ENCODE peak calls at places on chromosomes 7 and 10, in six cellular contexts. S is IMR-90, Y is neuronal stem cell, W is H1, L is mesenchymal stem cell, E is trophoblast cell. U is an unnamed sample.
A peak's percentile ranks its signal among the peaks of the same experiment; 100 is the strongest.

GRCh38 chr7:42978496-42978895 is 46.3 kb downstream of the MRPL32 start:
- DNase-seq in S (no peak), Y (no peak), W (no peak), L (peak; percentile 61), E (no peak), U (no peak)

GRCh38 chr10:32938554-32939061 is 19.4 kb downstream of the ITGB1 start:
- DNase-seq in S (no peak), Y (no peak), W (no peak), L (peak; percentile 62), E (no peak), U (peak; percentile 68)

GRCh38 chr10:26557641-26558014 is 119.5 kb downstream of the APBB1IP start:
- DNase-seq in S (no peak), Y (no peak), W (no peak), L (no peak), E (peak; percentile 45), U (no peak)

GRCh38 chr7:92179393-92179924 is 517 bp upstream of the LRRD1 start:
- DNase-seq in S (peak; percentile 1), Y (no peak), W (no peak), L (no peak), E (no peak), U (peak; percentile 27)

GRCh38 chr7:27929127-27929526 is 189.2 kb downstream of the TAX1BP1 start:
- DNase-seq in S (no peak), Y (no peak), W (no peak), L (no peak), E (no peak), U (no peak)

GRCh38 chr7:121163699-121164098 is 165.1 kb upstream of the WNT16 start:
- DNase-seq in S (no peak), Y (no peak), W (no peak), L (no peak), E (no peak), U (no peak)

GRCh38 chr7:151581741-151582140 is 62.0 kb upstream of the RHEB start:
- DNase-seq in S (no peak), Y (no peak), W (no peak), L (no peak), E (no peak), U (no peak)

GRCh38 chr10:58508316-58508715 is 4.4 kb upstream of the BICC1 start:
- DNase-seq in S (peak; percentile 92), Y (no peak), W (no peak), L (peak; percentile 32), E (no peak), U (no peak)

GRCh38 chr10:126783806-126784205 is 113.3 kb upstream of the C10orf90 start:
- DNase-seq in S (no peak), Y (no peak), W (no peak), L (peak; percentile 3), E (peak; percentile 61), U (peak; percentile 11)

GRCh38 chr7:130319541-130319940 is 25.1 kb upstream of the CPA5 start:
- DNase-seq in S (no peak), Y (no peak), W (no peak), L (no peak), E (no peak), U (no peak)

GRCh38 chr7:7183833-7184463 is 1.6 kb downstream of the C1GALT1 start:
- DNase-seq in S (no peak), Y (no peak), W (no peak), L (peak; percentile 14), E (no peak), U (no peak)

GRCh38 chr7:7182156-7183060 is at the start of gene C1GALT1:
- DNase-seq in S (peak; percentile 97), Y (peak; percentile 96), W (peak; percentile 95), L (peak; percentile 98), E (peak; percentile 97), U (peak; percentile 99)

GRCh38 chr7:7185382-7185989 is 3.1 kb downstream of the C1GALT1 start:
- DNase-seq in S (no peak), Y (no peak), W (no peak), L (no peak), E (no peak), U (no peak)

GRCh38 chr7:7181519-7182155 is 707 bp upstream of the C1GALT1 start:
- DNase-seq in S (peak; percentile 28), Y (peak; percentile 24), W (no peak), L (no peak), E (peak; percentile 34), U (peak; percentile 74)

DNA sequence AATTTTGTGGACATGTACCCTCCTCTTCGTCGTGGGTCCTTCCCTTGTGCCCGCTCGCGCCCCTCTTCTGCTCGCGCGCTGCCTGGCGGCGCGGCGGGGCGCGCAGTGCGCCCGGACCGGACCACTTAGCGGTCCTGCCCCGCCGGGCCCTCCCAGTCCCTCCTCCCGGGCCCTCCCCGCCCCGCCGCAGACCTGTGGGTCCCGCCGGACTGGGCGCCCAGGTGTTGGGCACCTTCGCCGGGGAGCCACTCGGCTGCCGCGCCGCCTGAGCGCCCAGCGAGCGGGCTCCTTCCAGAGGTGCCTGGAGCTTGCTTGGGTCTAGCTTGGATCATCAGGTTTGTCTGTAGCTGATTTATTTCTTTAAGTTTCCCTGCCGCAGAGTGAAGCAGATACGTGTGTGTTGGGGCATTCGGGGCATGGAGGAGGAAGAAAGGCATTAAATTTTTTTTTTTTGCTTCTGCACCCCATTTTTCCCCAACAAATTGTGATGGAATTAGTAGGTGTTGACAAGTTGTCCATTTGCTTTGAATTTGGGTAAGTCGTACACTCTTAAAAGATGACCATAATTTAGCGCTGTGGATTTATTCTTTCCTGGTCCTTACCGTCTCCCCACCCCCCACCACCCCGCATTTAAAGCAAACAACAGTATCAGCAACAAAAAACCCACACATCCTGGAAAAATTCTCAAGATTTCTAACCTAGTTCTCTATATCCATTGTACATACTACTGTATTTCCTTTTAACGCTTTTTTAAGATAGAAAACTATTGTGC is 903 bp downstream of the C1GALT1 start:
- DNase-seq in S (no peak), Y (no peak), W (no peak), L (peak; percentile 45), E (peak; percentile 47), U (peak; percentile 56)
- H3K18ac ChIP-seq in S (peak overlapping the region; percentile 25), Y (peak overlapping the region; percentile 91), W (peak overlapping the region; percentile 79), L (peak overlapping the region; percentile 98), E (peak overlapping the region; percentile 94), U (peak overlapping the region; percentile 98)

DNA sequence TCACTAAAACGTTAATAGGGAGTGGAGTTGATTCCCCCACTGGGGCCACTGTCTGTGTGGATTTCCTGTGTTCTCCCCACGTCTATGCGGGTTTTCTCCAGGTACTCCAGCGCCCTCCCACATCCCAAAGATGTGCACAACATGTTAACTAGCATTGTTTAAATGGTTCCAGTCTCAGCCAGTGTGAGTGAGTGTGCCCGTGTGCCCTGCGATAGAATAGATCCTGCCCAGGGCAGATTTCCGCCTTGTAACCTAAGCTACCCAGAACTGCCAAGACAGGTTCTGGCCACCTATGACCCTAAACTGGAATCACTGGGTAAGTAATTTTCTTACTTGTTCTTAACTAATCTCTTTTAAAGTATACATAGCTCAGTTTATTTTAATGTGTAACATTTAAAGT is 58.5 kb downstream of the CCDC6 start:
- DNase-seq in S (no peak), Y (no peak), W (peak; percentile 23), L (no peak), E (no peak), U (peak; percentile 16)
- H3K36me3 ChIP-seq in S (no peaks in the 10 kb centered on the region), Y (no peaks in the 10 kb centered on the region), W (peaks cover 11% of the 10 kb centered on the region), L (peaks cover 76% of the 10 kb centered on the region), E (peaks cover 5% of the 10 kb centered on the region), U (no peaks in the 10 kb centered on the region)

DNA sequence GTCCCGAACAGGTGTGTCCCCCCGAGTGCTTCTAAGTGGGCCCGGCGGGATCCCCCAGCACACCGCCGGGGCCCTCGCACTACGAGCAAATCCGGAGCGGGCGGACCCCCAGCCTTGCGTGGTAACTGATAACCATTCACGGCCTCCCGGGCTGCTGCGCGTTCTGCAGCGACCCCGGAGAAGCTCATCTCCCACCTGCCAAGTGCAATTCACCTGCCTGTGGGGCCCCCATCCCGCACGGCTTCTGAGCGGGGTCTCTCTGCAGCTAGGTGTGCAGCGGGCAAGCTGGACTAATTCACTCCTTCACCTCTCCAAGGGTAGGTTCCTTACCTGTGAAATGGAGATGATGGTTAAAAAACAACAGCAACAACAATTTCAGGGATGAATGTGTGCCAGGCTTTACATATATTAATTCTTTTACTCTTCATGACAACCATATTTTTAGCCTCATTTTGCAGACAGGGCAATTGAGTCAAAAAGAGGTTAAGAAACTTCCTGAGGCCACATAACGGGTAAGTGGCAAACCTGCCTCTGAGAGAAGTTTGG is 557 bp upstream of the PODXL start:
- DNase-seq in S (no peak), Y (no peak), W (no peak), L (no peak), E (no peak), U (peak; percentile 70)
- H3K18ac ChIP-seq in S (no peak overlapping the region), Y (peak overlapping the region; percentile 96), W (peak overlapping the region; percentile 95), L (no peak overlapping the region), E (peak overlapping the region; percentile 48), U (peak overlapping the region; percentile 86)

GRCh38 chr10:3779146-3779707 is 5.8 kb downstream of the KLF6 start:
- DNase-seq in S (peak; percentile 45), Y (no peak), W (no peak), L (peak; percentile 77), E (no peak), U (no peak)

GRCh38 chr10:3778708-3779108 is 6.3 kb downstream of the KLF6 start:
- DNase-seq in S (peak; percentile 12), Y (no peak), W (no peak), L (no peak), E (no peak), U (no peak)

GRCh38 chr10:3781458-3782098 is 3.4 kb downstream of the KLF6 start:
- DNase-seq in S (peak; percentile 55), Y (no peak), W (no peak), L (peak; percentile 76), E (peak; percentile 48), U (peak; percentile 49)

GRCh38 chr10:3780766-3781457 is 4.1 kb downstream of the KLF6 start:
- DNase-seq in S (peak; percentile 14), Y (no peak), W (no peak), L (peak; percentile 61), E (peak; percentile 60), U (peak; percentile 26)

DNA sequence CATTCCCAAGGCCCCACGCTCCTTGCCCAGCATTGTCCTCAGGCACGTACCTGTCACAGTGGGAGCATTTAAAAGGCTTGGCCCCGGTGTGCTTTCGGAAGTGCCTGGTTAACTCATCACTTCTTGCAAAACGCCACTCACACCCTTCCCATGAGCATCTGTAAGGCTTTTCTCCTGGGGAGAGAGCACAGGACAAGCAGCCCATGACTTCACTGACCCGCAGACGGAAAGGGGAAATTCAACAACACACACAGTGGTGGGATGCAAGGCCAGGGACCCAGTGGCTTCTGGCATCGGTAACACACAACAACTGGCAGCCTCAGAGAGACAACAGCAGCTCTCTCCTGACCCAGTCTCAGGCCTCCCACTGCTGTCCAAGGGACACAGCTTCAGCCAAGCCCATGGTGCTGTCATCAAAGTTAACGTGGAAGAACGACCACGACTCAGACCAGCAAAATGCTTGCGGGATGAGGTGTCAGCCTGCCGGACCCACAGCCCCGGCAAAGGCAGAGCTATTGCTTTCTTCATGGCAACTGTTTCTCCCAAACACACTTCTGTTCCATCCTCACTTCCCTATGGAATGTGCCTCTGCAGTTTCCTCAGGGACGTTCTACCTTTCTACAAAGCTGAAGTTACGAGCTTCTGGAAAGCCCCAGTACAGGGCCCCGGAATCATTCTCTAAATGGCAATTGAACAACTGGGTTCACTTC is 4.8 kb downstream of the KLF6 start:
- DNase-seq in S (peak; percentile 71), Y (no peak), W (no peak), L (peak; percentile 76), E (peak; percentile 73), U (peak; percentile 72)
- H3K36me3 ChIP-seq in S (peaks cover 56% of the 10 kb centered on the region), Y (peaks cover 31% of the 10 kb centered on the region), W (peaks cover 47% of the 10 kb centered on the region), L (peaks cover 86% of the 10 kb centered on the region), E (peaks cover 43% of the 10 kb centered on the region), U (peaks cover 37% of the 10 kb centered on the region)

GRCh38 chr7:157983442-157984137 is 604.0 kb downstream of the PTPRN2 start:
- DNase-seq in S (no peak), Y (no peak), W (no peak), L (no peak), E (no peak), U (no peak)
- H3K18ac ChIP-seq in S (no peak overlapping the region), Y (peak overlapping the region; percentile 69), W (no peak overlapping the region), L (no peak overlapping the region), E (no peak overlapping the region), U (no peak overlapping the region)

GRCh38 chr10:123165445-123166072 is 11.4 kb downstream of the BUB3 start:
- DNase-seq in S (no peak), Y (no peak), W (no peak), L (no peak), E (no peak), U (peak; percentile 24)
- H3K36me3 ChIP-seq in S (peaks cover 25% of the 10 kb centered on the region), Y (peaks cover 34% of the 10 kb centered on the region), W (peaks cover 61% of the 10 kb centered on the region), L (peaks cover 88% of the 10 kb centered on the region), E (peaks cover 16% of the 10 kb centered on the region), U (peaks cover 7% of the 10 kb centered on the region)